ENCODE peak calls at places on chromosomes 12 and 14, in four cellular contexts. One of them, this sample, is unnamed.

GRCh38 chr12:125329239-125330238 is 264.3 kb downstream of the AACS start:
- DNase-seq in HepG2: no peak
- DNase-seq in K562: no peak
- DNase-seq in GM12878: no peak
- DNase-seq in this sample: peak; percentile 28

GRCh38 chr14:38405851-38406630 is 150.1 kb upstream of the CLEC14A start:
- DNase-seq in HepG2: no peak
- DNase-seq in K562: no peak
- DNase-seq in GM12878: no peak
- DNase-seq in this sample: peak; percentile 12

GRCh38 chr12:125403145-125403789 is 338.0 kb downstream of the AACS start:
- DNase-seq in HepG2: peak; percentile 34
- DNase-seq in K562: peak; percentile 58
- DNase-seq in GM12878: no peak
- DNase-seq in this sample: peak; percentile 71

GRCh38 chr12:93519859-93520258 is 52.5 kb downstream of the MRPL42 start:
- DNase-seq in HepG2: no peak
- DNase-seq in K562: no peak
- DNase-seq in GM12878: no peak
- DNase-seq in this sample: no peak

GRCh38 chr14:59337151-59337611 is 128.0 kb downstream of the GPR135 start:
- DNase-seq in HepG2: no peak
- DNase-seq in K562: no peak
- DNase-seq in GM12878: no peak
- DNase-seq in this sample: no peak

GRCh38 chr14:36657409-36658090 is 4.1 kb upstream of the PAX9 start:
- DNase-seq in HepG2: no peak
- DNase-seq in K562: no peak
- DNase-seq in GM12878: no peak
- DNase-seq in this sample: peak; percentile 58

GRCh38 chr14:26526132-26526531 is 71.7 kb downstream of the NOVA1 start:
- DNase-seq in HepG2: no peak
- DNase-seq in K562: no peak
- DNase-seq in GM12878: no peak
- DNase-seq in this sample: no peak

GRCh38 chr12:12684375-12685106 is 11.4 kb downstream of the GPR19 start:
- DNase-seq in HepG2: peak; percentile 13
- DNase-seq in K562: peak; percentile 31
- DNase-seq in GM12878: no peak
- DNase-seq in this sample: peak; percentile 83

GRCh38 chr12:21354641-21355040 is 18.1 kb upstream of the IAPP start:
- DNase-seq in HepG2: no peak
- DNase-seq in K562: peak; percentile 11
- DNase-seq in GM12878: no peak
- DNase-seq in this sample: no peak

GRCh38 chr14:73696466-73697390 is 17.5 kb downstream of the PNMA1 start:
- DNase-seq in HepG2: peak; percentile 10
- DNase-seq in K562: peak; percentile 14
- DNase-seq in GM12878: peak; percentile 88
- DNase-seq in this sample: no peak

GRCh38 chr14:65813760-65814387 is 401.3 kb downstream of the FUT8 start:
- DNase-seq in HepG2: no peak
- DNase-seq in K562: no peak
- DNase-seq in GM12878: no peak
- DNase-seq in this sample: peak; percentile 44

GRCh38 chr12:56129210-56129691 is 1.2 kb downstream of the ESYT1 start:
- DNase-seq in HepG2: no peak
- DNase-seq in K562: peak; percentile 87
- DNase-seq in GM12878: no peak
- DNase-seq in this sample: peak; percentile 73
- TF ChIP-seq ESRRA in HepG2: no peak
- TF ChIP-seq ESRRA in K562: peak; percentile 43
- TF ChIP-seq ESRRA in GM12878: no peak
- TF ChIP-seq ESRRA in this sample: no peak

DNA sequence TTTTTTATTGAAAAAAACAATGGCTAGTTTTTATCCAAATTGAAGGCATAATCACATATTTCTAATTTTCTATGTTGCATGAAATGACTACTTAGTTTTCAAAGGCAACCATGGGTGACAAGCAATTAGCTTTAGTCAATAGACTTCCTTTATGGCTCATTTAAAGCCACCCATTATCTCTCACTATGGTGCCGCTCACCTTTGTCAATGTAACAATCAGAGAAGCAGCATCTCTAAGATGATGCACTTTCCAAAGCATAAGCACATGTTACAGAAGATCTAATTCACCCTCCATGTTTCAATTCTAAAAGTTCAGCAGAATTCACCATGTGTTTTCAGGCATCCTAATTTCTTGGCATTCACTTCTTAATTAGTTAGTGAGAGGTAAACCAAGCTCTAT is 166.6 kb upstream of the RPL10L start:
- DNase-seq in HepG2: no peak
- DNase-seq in K562: no peak
- DNase-seq in GM12878: no peak
- DNase-seq in this sample: no peak
- TF ChIP-seq ATF3 in HepG2: no peak
- TF ChIP-seq ATF3 in K562: no peak
- TF ChIP-seq ATF3 in GM12878: no peak
- TF ChIP-seq ATF3 in this sample: no peak

DNA sequence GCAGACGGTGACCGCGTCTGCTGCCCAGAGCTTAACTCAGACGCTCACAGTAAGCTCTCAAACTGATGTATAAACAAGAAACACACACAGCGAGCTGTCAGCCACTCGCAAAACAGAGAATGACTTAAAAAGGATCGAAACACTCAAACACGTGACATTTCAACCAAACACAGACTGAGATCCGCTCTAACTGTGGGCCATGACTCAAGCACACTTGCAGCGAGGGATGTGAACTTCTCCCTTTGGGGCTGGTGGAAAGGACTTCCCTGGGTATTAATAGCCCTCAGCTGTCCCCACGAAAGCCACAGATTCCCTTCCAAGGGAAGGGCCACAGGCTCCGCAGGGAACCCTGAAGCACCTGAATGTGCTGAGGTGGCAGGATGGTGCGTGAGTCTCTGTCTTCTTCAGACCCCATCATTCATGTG is 29.1 kb downstream of the CCDC88C start:
- DNase-seq in HepG2: no peak
- DNase-seq in K562: no peak
- DNase-seq in GM12878: no peak
- DNase-seq in this sample: no peak
- TF ChIP-seq ESRRA in HepG2: no peak
- TF ChIP-seq ESRRA in K562: no peak
- TF ChIP-seq ESRRA in GM12878: no peak
- TF ChIP-seq ESRRA in this sample: no peak

DNA sequence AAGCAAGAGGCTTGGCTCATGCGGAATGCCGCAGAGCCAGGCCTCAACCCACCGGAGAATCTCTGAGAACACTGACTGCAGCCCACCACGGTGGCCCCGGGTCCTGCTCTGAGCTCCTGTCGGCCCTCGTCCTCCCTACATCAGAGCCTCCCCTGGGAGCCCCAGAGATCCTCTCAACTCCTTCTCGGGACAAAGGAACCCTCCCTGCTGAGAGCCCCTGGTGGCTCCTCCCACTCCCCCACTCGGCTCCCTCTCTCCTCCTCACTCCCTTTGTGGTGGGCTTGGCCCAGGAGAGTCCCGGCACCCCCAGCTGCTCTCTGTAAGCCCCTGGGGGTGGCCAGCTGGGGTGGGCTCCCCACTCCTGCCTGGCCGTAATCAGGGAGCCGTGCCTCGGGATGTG is 11.1 kb upstream of the INF2 start:
- DNase-seq in HepG2: no peak
- DNase-seq in K562: peak; percentile 43
- DNase-seq in GM12878: no peak
- DNase-seq in this sample: no peak
- TF ChIP-seq ATF3 in HepG2: no peak
- TF ChIP-seq ATF3 in K562: no peak
- TF ChIP-seq ATF3 in GM12878: no peak
- TF ChIP-seq ATF3 in this sample: no peak